ENCODE peak calls at places on chromosomes 1 and 21, in six cellular contexts. V is dorsolateral prefrontal cortex, X is HFFc6, H is neural progenitor cell, F is H9, W is Calu3. N is an unnamed sample.

GRCh38 chr1:85230305-85230977 is 29.0 kb downstream of the C1orf52 start:
- DNase-seq in V (no peak), X (no peak), H (peak; percentile 6), F (peak; percentile 53), W (peak; percentile 19), N (no peak)

GRCh38 chr1:93878501-93878888 is 511 bp downstream of the DNTTIP2 start:
- DNase-seq in V (peak; percentile 39), X (peak; percentile 36), H (peak; percentile 56), F (no peak), W (peak; percentile 63), N (peak; percentile 18)

GRCh38 chr1:56481140-56481694 is 98.1 kb downstream of the PLPP3 start:
- DNase-seq in V (no peak), X (no peak), H (no peak), F (no peak), W (no peak), N (no peak)

GRCh38 chr1:208500379-208500778 is 256.2 kb upstream of the PLXNA2 start:
- DNase-seq in V (no peak), X (no peak), H (no peak), F (no peak), W (no peak), N (no peak)

GRCh38 chr1:65119951-65120350 is 28.1 kb upstream of the AK4 start:
- DNase-seq in V (no peak), X (no peak), H (no peak), F (no peak), W (no peak), N (no peak)

GRCh38 chr1:235411489-235412486 is 44.6 kb downstream of the TBCE start:
- DNase-seq in V (no peak), X (no peak), H (no peak), F (no peak), W (no peak), N (no peak)

GRCh38 chr21:45887788-45888187 is 93.8 kb upstream of the COL6A1 start:
- DNase-seq in V (no peak), X (no peak), H (no peak), F (no peak), W (no peak), N (peak; percentile 73)

GRCh38 chr21:46178961-46179360 is 5.3 kb downstream of the SPATC1L start:
- DNase-seq in V (no peak), X (no peak), H (no peak), F (no peak), W (no peak), N (no peak)

GRCh38 chr1:242425232-242425631 is 99.3 kb downstream of the PLD5 start:
- DNase-seq in V (no peak), X (no peak), H (no peak), F (no peak), W (no peak), N (no peak)
- TF ChIP-seq CTCF in V (no peak), X (peak; percentile 25), H (peak; percentile 37), F (peak; percentile 50), W (no peak), N (no peak)

DNA sequence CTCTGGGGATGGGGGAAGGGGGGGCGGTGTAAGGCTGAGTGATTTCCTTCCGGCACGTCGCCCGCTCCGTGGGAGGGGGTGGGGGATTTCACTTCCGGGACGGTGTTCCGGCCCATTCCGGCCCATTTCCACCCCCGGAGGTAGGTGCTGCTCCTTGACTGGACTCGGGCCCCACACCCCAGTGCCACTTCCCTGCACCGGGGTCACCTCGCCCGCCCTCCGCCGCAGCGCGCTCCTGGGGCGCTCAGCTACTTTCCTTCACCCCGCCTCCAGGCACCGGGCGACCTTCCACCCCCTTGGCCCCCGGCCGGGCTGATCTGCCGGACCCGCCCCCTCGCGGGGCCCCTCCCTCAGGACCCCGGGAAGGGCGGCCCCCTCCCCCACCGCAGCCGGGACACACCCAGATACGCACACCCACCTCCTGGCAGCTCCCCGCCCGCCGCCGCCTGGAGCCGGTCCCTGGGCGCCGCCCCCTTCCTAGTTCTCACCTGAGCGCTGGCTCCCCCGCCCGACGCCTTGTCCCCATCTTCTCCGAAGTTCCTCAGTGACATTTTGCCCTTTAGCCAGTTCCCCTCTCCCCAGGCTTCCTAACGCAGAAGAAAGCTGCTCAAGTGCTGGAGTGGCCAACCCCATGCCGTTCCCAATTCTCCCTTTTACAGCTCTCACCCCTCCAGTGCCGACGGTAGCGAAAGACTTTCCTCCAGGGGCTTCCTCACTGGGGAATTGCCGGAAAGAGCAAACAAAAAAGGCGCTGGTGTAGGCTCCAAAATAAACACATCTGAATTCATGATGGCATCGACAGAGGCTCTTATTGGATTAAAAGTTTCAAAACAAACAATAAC is at the start of gene ZBTB37:
- DNase-seq in V (peak; percentile 46), X (no peak), H (peak; percentile 96), F (peak; percentile 99), W (peak; percentile 100), N (peak; percentile 41)
- TF ChIP-seq CTCF in V (no peak), X (no peak), H (no peak), F (no peak), W (no peak), N (no peak)

GRCh38 chr1:168736450-168736980 is 7.5 kb upstream of the DPT start:
- DNase-seq in V (peak; percentile 37), X (no peak), H (peak; percentile 7), F (no peak), W (no peak), N (no peak)

GRCh38 chr1:168734271-168734670 is 5.3 kb upstream of the DPT start:
- DNase-seq in V (no peak), X (no peak), H (no peak), F (no peak), W (no peak), N (no peak)

GRCh38 chr1:168733241-168733640 is 4.2 kb upstream of the DPT start:
- DNase-seq in V (no peak), X (no peak), H (no peak), F (no peak), W (no peak), N (no peak)

GRCh38 chr1:168735987-168736386 is 7.0 kb upstream of the DPT start:
- DNase-seq in V (no peak), X (no peak), H (no peak), F (no peak), W (no peak), N (no peak)

GRCh38 chr1:168734946-168735345 is 5.9 kb upstream of the DPT start:
- DNase-seq in V (no peak), X (no peak), H (no peak), F (no peak), W (no peak), N (no peak)
- TF ChIP-seq CTCF in V (peak; percentile 52), X (no peak), H (no peak), F (no peak), W (no peak), N (no peak)

GRCh38 chr1:173202430-173203145 is 4.5 kb downstream of the TNFSF4 start:
- DNase-seq in V (no peak), X (peak; percentile 70), H (peak; percentile 70), F (peak; percentile 34), W (peak; percentile 61), N (peak; percentile 90)
- TF ChIP-seq CTCF in V (peak; percentile 71), X (peak; percentile 87), H (peak; percentile 72), F (peak; percentile 75), W (peak; percentile 72), N (peak; percentile 65)

DNA sequence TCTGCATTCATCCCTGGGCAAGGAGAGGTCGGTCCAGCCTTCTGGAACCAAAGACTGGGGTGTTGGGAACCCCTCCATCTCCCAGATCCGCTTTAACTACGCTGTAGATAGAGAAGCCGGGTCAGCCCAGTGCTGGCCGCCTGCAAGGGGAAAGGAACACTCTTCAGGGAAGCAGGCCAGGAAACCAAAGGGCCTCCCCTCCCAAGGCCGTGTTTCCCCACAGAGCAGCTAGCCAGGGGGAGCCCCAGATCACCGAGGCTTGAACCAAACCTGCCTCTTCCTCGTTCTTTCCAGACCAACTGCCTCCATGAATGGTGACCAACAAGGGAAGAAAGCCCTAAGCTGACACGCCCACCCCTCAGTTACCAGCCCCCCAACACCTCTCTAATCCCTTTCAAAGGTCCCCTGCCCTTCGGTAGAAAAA is 1.2 kb upstream of the CHD5 start:
- DNase-seq in V (no peak), X (no peak), H (peak; percentile 41), F (no peak), W (no peak), N (no peak)
- TF ChIP-seq CTCF in V (no peak), X (no peak), H (no peak), F (no peak), W (no peak), N (no peak)

GRCh38 chr1:9873992-9874391 is 36.1 kb downstream of the CTNNBIP1 start:
- DNase-seq in V (no peak), X (no peak), H (no peak), F (no peak), W (no peak), N (no peak)
- TF ChIP-seq CTCF in V (no peak), X (no peak), H (no peak), F (no peak), W (no peak), N (no peak)

GRCh38 chr1:11784993-11785769 is 20.6 kb downstream of the MTHFR start:
- DNase-seq in V (no peak), X (peak; percentile 33), H (peak; percentile 90), F (peak; percentile 93), W (peak; percentile 67), N (peak; percentile 74)
- TF ChIP-seq CTCF in V (peak; percentile 77), X (peak; percentile 93), H (peak; percentile 88), F (peak; percentile 96), W (peak; percentile 54), N (peak; percentile 91)